ENCODE peak calls at places on chromosomes 5 and 9, in eight cellular contexts. F is pancreas, V is progenitor cell of endocrine pancreas, N is fibroblast of mammary gland, Z is fibroblast of lung, S is H9, D is tibial nerve, L is A673. T is an unnamed sample.
A peak's percentile ranks its signal among the peaks of the same experiment; 100 is the strongest.

GRCh38 chr5:66356011-66356565 is 212.0 kb downstream of the SREK1 start:
- DNase-seq in L (no peak), F (no peak), S (no peak), Z (peak; percentile 40), D (no peak), N (no peak), V (no peak), T (no peak)

GRCh38 chr9:121674952-121675351 is 23.5 kb downstream of the DAB2IP start:
- DNase-seq in Z (peak; percentile 38), S (peak; percentile 59), L (peak; percentile 65), D (no peak), F (no peak), V (no peak), N (peak; percentile 65), T (no peak)

GRCh38 chr5:149210968-149211495 is 60.6 kb upstream of the AFAP1L1 start:
- DNase-seq in N (no peak), V (no peak), F (no peak), L (no peak), Z (peak; percentile 47), S (no peak), D (no peak), T (peak; percentile 25)

GRCh38 chr5:172395483-172395882 is 58.8 kb downstream of the SH3PXD2B start:
- DNase-seq in L (no peak), V (no peak), D (no peak), Z (peak; percentile 41), N (peak; percentile 36), F (no peak), S (no peak), T (no peak)

GRCh38 chr5:135220394-135221186 is 178.4 kb downstream of the MACROH2A1 start:
- DNase-seq in F (peak; percentile 16), V (no peak), S (no peak), Z (no peak), D (no peak), L (no peak), N (no peak), T (no peak)

GRCh38 chr9:89743216-89743575 is 138.4 kb downstream of the GADD45G start:
- DNase-seq in F (no peak), V (no peak), L (no peak), N (no peak), S (no peak), Z (no peak), D (no peak), T (no peak)

GRCh38 chr9:1320041-1320440 is 269.9 kb downstream of the DMRT2 start:
- DNase-seq in F (no peak), L (no peak), Z (no peak), D (no peak), S (no peak), V (no peak), N (no peak), T (no peak)

GRCh38 chr5:141514330-141515111 is 25.6 kb downstream of the PCDHGC5 start:
- DNase-seq in V (no peak), D (no peak), Z (peak; percentile 65), L (no peak), F (no peak), S (peak; percentile 89), N (peak; percentile 65), T (peak; percentile 61)

GRCh38 chr9:99954841-99955240 is 48.4 kb downstream of the STX17 start:
- DNase-seq in N (no peak), F (no peak), S (no peak), D (no peak), Z (no peak), L (no peak), V (no peak), T (no peak)

GRCh38 chr5:141101059-141101458 is 786 bp downstream of the PCDHB3 start:
- DNase-seq in F (no peak), S (no peak), L (no peak), N (no peak), Z (no peak), V (no peak), D (no peak), T (no peak)

GRCh38 chr5:55575815-55576583 is 41.2 kb upstream of the PLPP1 start:
- DNase-seq in D (no peak), L (no peak), F (no peak), N (no peak), V (no peak), S (no peak), Z (peak; percentile 80), T (no peak)

GRCh38 chr5:43627028-43627427 is 24.0 kb downstream of the NNT start:
- DNase-seq in V (no peak), L (peak; percentile 81), F (no peak), N (peak; percentile 85), D (no peak), S (peak; percentile 79), Z (peak; percentile 40), T (peak; percentile 26)
- TF ChIP-seq CTCF in V (peak; percentile 36), L (peak; percentile 76), F (no peak), N (peak; percentile 92), D (peak; percentile 26), S (peak; percentile 78), Z (peak; percentile 63), T (peak; percentile 38)

GRCh38 chr5:108919591-108920326 is 172.1 kb downstream of the FER start:
- DNase-seq in F (no peak), D (no peak), S (no peak), N (no peak), L (peak; percentile 20), V (no peak), Z (no peak), T (no peak)
- TF ChIP-seq CTCF in F (peak; percentile 7), D (peak; percentile 8), S (peak; percentile 55), N (peak; percentile 13), L (peak; percentile 57), V (peak; percentile 39), Z (no peak), T (no peak)

GRCh38 chr5:34658023-34658422 is 1.9 kb downstream of the RAI14 start:
- DNase-seq in N (peak; percentile 60), F (no peak), S (no peak), D (no peak), Z (peak; percentile 61), V (no peak), L (peak; percentile 67), T (no peak)
- TF ChIP-seq CTCF in N (peak; percentile 23), F (no peak), S (peak; percentile 18), D (no peak), Z (peak; percentile 23), V (no peak), L (no peak), T (no peak)

GRCh38 chr5:78320461-78320860 is 26.0 kb upstream of the AP3B1 start:
- DNase-seq in S (no peak), F (no peak), Z (peak; percentile 42), L (peak; percentile 48), D (no peak), V (no peak), N (peak; percentile 59), T (no peak)
- TF ChIP-seq CTCF in S (peak; percentile 76), F (peak; percentile 41), Z (peak; percentile 54), L (peak; percentile 72), D (no peak), V (peak; percentile 53), N (peak; percentile 82), T (peak; percentile 52)

DNA sequence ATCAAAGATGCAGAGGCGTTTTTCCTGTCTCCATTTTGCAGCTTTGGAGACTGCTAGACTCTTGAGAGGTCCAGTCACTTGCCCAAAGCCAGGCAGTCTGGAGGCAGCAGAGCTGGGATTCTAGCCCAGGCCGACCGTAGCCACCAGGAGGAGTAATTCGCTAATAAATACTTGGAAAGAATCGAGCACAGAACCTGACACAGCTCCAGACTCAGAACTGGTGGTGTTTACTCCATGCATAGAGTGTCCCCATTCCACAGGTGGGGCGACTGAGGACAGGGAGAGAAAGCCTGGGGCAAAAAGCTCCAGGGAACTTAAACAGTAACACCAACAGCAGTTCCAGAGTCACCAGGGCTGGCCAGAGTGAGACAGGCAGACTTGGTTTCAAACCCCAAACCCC is 10.7 kb upstream of the CERCAM start:
- DNase-seq in L (peak; percentile 52), V (no peak), Z (peak; percentile 49), D (no peak), N (peak; percentile 51), S (no peak), F (no peak), T (no peak)
- TF ChIP-seq CTCF in L (peak; percentile 39), V (peak; percentile 13), Z (peak; percentile 38), D (no peak), N (peak; percentile 49), S (peak; percentile 50), F (no peak), T (no peak)

DNA sequence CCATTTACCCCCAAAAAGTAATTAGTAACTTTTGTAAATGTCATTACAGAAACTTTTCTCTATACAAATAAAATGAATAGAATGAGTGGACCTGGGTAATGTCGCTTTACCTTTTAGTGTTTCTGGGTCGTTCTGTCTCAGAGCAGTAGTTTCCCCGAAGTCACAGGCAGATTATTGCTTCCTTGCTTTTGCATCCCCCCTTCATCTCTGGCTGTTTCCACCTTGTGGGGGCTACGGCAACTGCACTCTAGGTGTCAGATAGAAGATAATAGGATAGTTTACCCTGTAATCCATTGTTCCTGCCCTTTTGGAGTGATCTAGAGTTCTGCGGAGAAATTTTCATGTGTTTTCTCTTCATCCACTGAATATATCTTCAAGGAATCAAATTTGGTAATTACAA is 68.7 kb downstream of the PRR16 start:
- DNase-seq in N (no peak), V (no peak), D (no peak), L (peak; percentile 5), S (peak; percentile 66), Z (no peak), F (no peak), T (peak; percentile 40)
- TF ChIP-seq CTCF in N (peak; percentile 34), V (peak; percentile 58), D (no peak), L (no peak), S (peak; percentile 77), Z (no peak), F (no peak), T (peak; percentile 64)

T was measured in nephron progenitor cell.